ENCODE peak calls at places on chromosome 16, in five cellular contexts. One of them, this sample, is unnamed.

GRCh38 chr16:68417711-68418301 is 30.5 kb downstream of the SMPD3 start:
- DNase-seq in COLO829: no peak
- DNase-seq in fibroblast of pulmonary artery: no peak
- DNase-seq in glomerular endothelial cell: no peak
- DNase-seq in stimulated activated CD8-positive, alpha-beta memory T cell treated with anti-CD3 and anti-CD28 coated beads, Interleukin-7, amount 100 ng/mL, for 1 hour: peak; percentile 22
- DNase-seq in this sample: no peak

GRCh38 chr16:72986011-72986410 is 61.9 kb downstream of the ZFHX3 start:
- DNase-seq in fibroblast of pulmonary artery: peak; percentile 50
- DNase-seq in stimulated activated CD8-positive, alpha-beta memory T cell treated with anti-CD3 and anti-CD28 coated beads, Interleukin-7, amount 100 ng/mL, for 1 hour: no peak
- DNase-seq in COLO829: no peak
- DNase-seq in glomerular endothelial cell: no peak
- DNase-seq in this sample: no peak

GRCh38 chr16:67499159-67499558 is 15.8 kb upstream of the AGRP start:
- DNase-seq in stimulated activated CD8-positive, alpha-beta memory T cell treated with anti-CD3 and anti-CD28 coated beads, Interleukin-7, amount 100 ng/mL, for 1 hour: no peak
- DNase-seq in fibroblast of pulmonary artery: no peak
- DNase-seq in glomerular endothelial cell: no peak
- DNase-seq in COLO829: no peak
- DNase-seq in this sample: no peak

GRCh38 chr16:56011808-56012478 is 136.8 kb upstream of the CES5A start:
- DNase-seq in fibroblast of pulmonary artery: no peak
- DNase-seq in COLO829: no peak
- DNase-seq in stimulated activated CD8-positive, alpha-beta memory T cell treated with anti-CD3 and anti-CD28 coated beads, Interleukin-7, amount 100 ng/mL, for 1 hour: no peak
- DNase-seq in glomerular endothelial cell: no peak
- DNase-seq in this sample: no peak

GRCh38 chr16:79715088-79715487 is 114.6 kb upstream of the MAF start:
- DNase-seq in fibroblast of pulmonary artery: no peak
- DNase-seq in COLO829: no peak
- DNase-seq in glomerular endothelial cell: no peak
- DNase-seq in stimulated activated CD8-positive, alpha-beta memory T cell treated with anti-CD3 and anti-CD28 coated beads, Interleukin-7, amount 100 ng/mL, for 1 hour: no peak
- DNase-seq in this sample: no peak

GRCh38 chr16:66549284-66550131 is at the start of gene TK2:
- DNase-seq in COLO829: peak; percentile 26
- DNase-seq in glomerular endothelial cell: no peak
- DNase-seq in fibroblast of pulmonary artery: peak; percentile 77
- DNase-seq in stimulated activated CD8-positive, alpha-beta memory T cell treated with anti-CD3 and anti-CD28 coated beads, Interleukin-7, amount 100 ng/mL, for 1 hour: no peak
- DNase-seq in this sample: peak; percentile 54

GRCh38 chr16:66551362-66551761 is 1.0 kb upstream of the CKLF start:
- DNase-seq in glomerular endothelial cell: no peak
- DNase-seq in stimulated activated CD8-positive, alpha-beta memory T cell treated with anti-CD3 and anti-CD28 coated beads, Interleukin-7, amount 100 ng/mL, for 1 hour: no peak
- DNase-seq in fibroblast of pulmonary artery: peak; percentile 10
- DNase-seq in COLO829: peak; percentile 13
- DNase-seq in this sample: no peak

GRCh38 chr16:80583466-80583865 is 42.7 kb downstream of the DYNLRB2 start:
- DNase-seq in stimulated activated CD8-positive, alpha-beta memory T cell treated with anti-CD3 and anti-CD28 coated beads, Interleukin-7, amount 100 ng/mL, for 1 hour: no peak
- DNase-seq in glomerular endothelial cell: no peak
- DNase-seq in fibroblast of pulmonary artery: peak; percentile 42
- DNase-seq in COLO829: no peak
- DNase-seq in this sample: peak; percentile 85

GRCh38 chr16:87874639-87875472 is 5.5 kb upstream of the SLC7A5 start:
- DNase-seq in stimulated activated CD8-positive, alpha-beta memory T cell treated with anti-CD3 and anti-CD28 coated beads, Interleukin-7, amount 100 ng/mL, for 1 hour: no peak
- DNase-seq in fibroblast of pulmonary artery: no peak
- DNase-seq in COLO829: no peak
- DNase-seq in glomerular endothelial cell: no peak
- DNase-seq in this sample: no peak

GRCh38 chr16:67170948-67171649 is 761 bp downstream of the NOL3 start:
- DNase-seq in fibroblast of pulmonary artery: no peak
- DNase-seq in COLO829: no peak
- DNase-seq in stimulated activated CD8-positive, alpha-beta memory T cell treated with anti-CD3 and anti-CD28 coated beads, Interleukin-7, amount 100 ng/mL, for 1 hour: no peak
- DNase-seq in glomerular endothelial cell: no peak
- DNase-seq in this sample: no peak

GRCh38 chr16:5011637-5012036 is 22.1 kb downstream of the NAGPA start:
- DNase-seq in glomerular endothelial cell: no peak
- DNase-seq in COLO829: no peak
- DNase-seq in stimulated activated CD8-positive, alpha-beta memory T cell treated with anti-CD3 and anti-CD28 coated beads, Interleukin-7, amount 100 ng/mL, for 1 hour: no peak
- DNase-seq in fibroblast of pulmonary artery: no peak
- DNase-seq in this sample: no peak

GRCh38 chr16:31328322-31329052 is 26.5 kb upstream of the ITGAX start:
- DNase-seq in fibroblast of pulmonary artery: no peak
- DNase-seq in stimulated activated CD8-positive, alpha-beta memory T cell treated with anti-CD3 and anti-CD28 coated beads, Interleukin-7, amount 100 ng/mL, for 1 hour: no peak
- DNase-seq in COLO829: no peak
- DNase-seq in glomerular endothelial cell: no peak
- DNase-seq in this sample: no peak

GRCh38 chr16:827513-827912 is 27.0 kb upstream of the GNG13 start:
- DNase-seq in glomerular endothelial cell: no peak
- DNase-seq in stimulated activated CD8-positive, alpha-beta memory T cell treated with anti-CD3 and anti-CD28 coated beads, Interleukin-7, amount 100 ng/mL, for 1 hour: no peak
- DNase-seq in COLO829: no peak
- DNase-seq in fibroblast of pulmonary artery: no peak
- DNase-seq in this sample: no peak

GRCh38 chr16:88331989-88332920 is 50.5 kb upstream of the ZNF469 start:
- DNase-seq in stimulated activated CD8-positive, alpha-beta memory T cell treated with anti-CD3 and anti-CD28 coated beads, Interleukin-7, amount 100 ng/mL, for 1 hour: no peak
- DNase-seq in fibroblast of pulmonary artery: peak; percentile 99
- DNase-seq in COLO829: peak; percentile 64
- DNase-seq in glomerular endothelial cell: peak; percentile 80
- DNase-seq in this sample: peak; percentile 100

GRCh38 chr16:21645261-21645721 is 7.1 kb downstream of the IGSF6 start:
- DNase-seq in fibroblast of pulmonary artery: no peak
- DNase-seq in stimulated activated CD8-positive, alpha-beta memory T cell treated with anti-CD3 and anti-CD28 coated beads, Interleukin-7, amount 100 ng/mL, for 1 hour: no peak
- DNase-seq in glomerular endothelial cell: no peak
- DNase-seq in COLO829: peak; percentile 53
- DNase-seq in this sample: no peak

GRCh38 chr16:67040906-67041305 is 12.0 kb downstream of the CBFB start:
- DNase-seq in glomerular endothelial cell: no peak
- DNase-seq in COLO829: no peak
- DNase-seq in stimulated activated CD8-positive, alpha-beta memory T cell treated with anti-CD3 and anti-CD28 coated beads, Interleukin-7, amount 100 ng/mL, for 1 hour: no peak
- DNase-seq in fibroblast of pulmonary artery: peak; percentile 39
- DNase-seq in this sample: peak; percentile 82

GRCh38 chr16:76639685-76640289 is 362.6 kb downstream of the CNTNAP4 start:
- DNase-seq in COLO829: no peak
- DNase-seq in glomerular endothelial cell: no peak
- DNase-seq in fibroblast of pulmonary artery: peak; percentile 50
- DNase-seq in stimulated activated CD8-positive, alpha-beta memory T cell treated with anti-CD3 and anti-CD28 coated beads, Interleukin-7, amount 100 ng/mL, for 1 hour: no peak
- DNase-seq in this sample: no peak

GRCh38 chr16:53766304-53767016 is 62.5 kb downstream of the FTO start:
- DNase-seq in fibroblast of pulmonary artery: peak; percentile 63
- DNase-seq in stimulated activated CD8-positive, alpha-beta memory T cell treated with anti-CD3 and anti-CD28 coated beads, Interleukin-7, amount 100 ng/mL, for 1 hour: no peak
- DNase-seq in glomerular endothelial cell: no peak
- DNase-seq in COLO829: no peak
- DNase-seq in this sample: peak; percentile 62

GRCh38 chr16:88430524-88431446 is 22.3 kb upstream of the ZFPM1 start:
- DNase-seq in fibroblast of pulmonary artery: no peak
- DNase-seq in glomerular endothelial cell: no peak
- DNase-seq in COLO829: no peak
- DNase-seq in stimulated activated CD8-positive, alpha-beta memory T cell treated with anti-CD3 and anti-CD28 coated beads, Interleukin-7, amount 100 ng/mL, for 1 hour: no peak
- DNase-seq in this sample: no peak